ENCODE peak calls at places on chromosomes 11 and 22, in four cellular contexts. One of them, this sample, is unnamed.

GRCh38 chr11:8631395-8632110 is 37.5 kb upstream of the STK33 start:
- DNase-seq in GM12865: no peak
- DNase-seq in fibroblast of villous mesenchyme: peak; percentile 82
- DNase-seq in astrocyte of the spinal cord: peak; percentile 87
- DNase-seq in this sample: no peak

GRCh38 chr22:47437110-47437509 is 674.7 kb downstream of the TBC1D22A start:
- DNase-seq in GM12865: no peak
- DNase-seq in fibroblast of villous mesenchyme: no peak
- DNase-seq in astrocyte of the spinal cord: no peak
- DNase-seq in this sample: no peak

GRCh38 chr22:23504522-23504921 is 75.6 kb downstream of the IGLL1 start:
- DNase-seq in GM12865: no peak
- DNase-seq in fibroblast of villous mesenchyme: no peak
- DNase-seq in astrocyte of the spinal cord: no peak
- DNase-seq in this sample: no peak

GRCh38 chr22:27879923-27880322 is 39.1 kb downstream of the PITPNB start:
- DNase-seq in GM12865: peak; percentile 48
- DNase-seq in fibroblast of villous mesenchyme: no peak
- DNase-seq in astrocyte of the spinal cord: peak; percentile 52
- DNase-seq in this sample: peak; percentile 29

GRCh38 chr22:33018232-33018864 is 39.8 kb downstream of the SYN3 start:
- DNase-seq in GM12865: peak; percentile 48
- DNase-seq in fibroblast of villous mesenchyme: peak; percentile 53
- DNase-seq in astrocyte of the spinal cord: peak; percentile 27
- DNase-seq in this sample: peak; percentile 79

GRCh38 chr11:20672575-20672974 is 3.2 kb downstream of the NELL1 start:
- DNase-seq in GM12865: peak; percentile 16
- DNase-seq in fibroblast of villous mesenchyme: no peak
- DNase-seq in astrocyte of the spinal cord: no peak
- DNase-seq in this sample: no peak

GRCh38 chr11:87666730-87667129 is 508.5 kb downstream of the RAB38 start:
- DNase-seq in GM12865: no peak
- DNase-seq in fibroblast of villous mesenchyme: no peak
- DNase-seq in astrocyte of the spinal cord: no peak
- DNase-seq in this sample: no peak

GRCh38 chr22:30872282-30873041 is 96.1 kb downstream of the MORC2 start:
- DNase-seq in GM12865: no peak
- DNase-seq in fibroblast of villous mesenchyme: peak; percentile 10
- DNase-seq in astrocyte of the spinal cord: no peak
- DNase-seq in this sample: no peak

GRCh38 chr11:126492331-126492730 is 136.8 kb downstream of the ST3GAL4 start:
- DNase-seq in GM12865: no peak
- DNase-seq in fibroblast of villous mesenchyme: no peak
- DNase-seq in astrocyte of the spinal cord: no peak
- DNase-seq in this sample: no peak

GRCh38 chr11:11882539-11882938 is 40.8 kb downstream of the USP47 start:
- DNase-seq in GM12865: no peak
- DNase-seq in fibroblast of villous mesenchyme: no peak
- DNase-seq in astrocyte of the spinal cord: no peak
- DNase-seq in this sample: no peak

GRCh38 chr11:8692417-8692816 is 9.8 kb downstream of the RPL27A start:
- DNase-seq in GM12865: no peak
- DNase-seq in fibroblast of villous mesenchyme: no peak
- DNase-seq in astrocyte of the spinal cord: no peak
- DNase-seq in this sample: no peak

GRCh38 chr11:636511-637332 is at the start of gene DRD4:
- DNase-seq in GM12865: no peak
- DNase-seq in fibroblast of villous mesenchyme: peak; percentile 40
- DNase-seq in astrocyte of the spinal cord: no peak
- DNase-seq in this sample: peak; percentile 64

GRCh38 chr11:16902182-16902581 is 112.0 kb downstream of the PLEKHA7 start:
- DNase-seq in GM12865: peak; percentile 88
- DNase-seq in fibroblast of villous mesenchyme: no peak
- DNase-seq in astrocyte of the spinal cord: peak; percentile 15
- DNase-seq in this sample: no peak

GRCh38 chr11:110903830-110904229 is 191.6 kb upstream of the ARHGAP20 start:
- DNase-seq in GM12865: no peak
- DNase-seq in fibroblast of villous mesenchyme: peak; percentile 36
- DNase-seq in astrocyte of the spinal cord: peak; percentile 75
- DNase-seq in this sample: no peak

GRCh38 chr11:70471254-70471653 is 72.9 kb downstream of the CTTN start:
- DNase-seq in GM12865: peak; percentile 76
- DNase-seq in fibroblast of villous mesenchyme: peak; percentile 15
- DNase-seq in astrocyte of the spinal cord: no peak
- DNase-seq in this sample: peak; percentile 55
- TF ChIP-seq CTCF in GM12865: peak; percentile 59
- TF ChIP-seq CTCF in fibroblast of villous mesenchyme: peak; percentile 31
- TF ChIP-seq CTCF in astrocyte of the spinal cord: peak; percentile 37
- TF ChIP-seq CTCF in this sample: peak; percentile 32

DNA sequence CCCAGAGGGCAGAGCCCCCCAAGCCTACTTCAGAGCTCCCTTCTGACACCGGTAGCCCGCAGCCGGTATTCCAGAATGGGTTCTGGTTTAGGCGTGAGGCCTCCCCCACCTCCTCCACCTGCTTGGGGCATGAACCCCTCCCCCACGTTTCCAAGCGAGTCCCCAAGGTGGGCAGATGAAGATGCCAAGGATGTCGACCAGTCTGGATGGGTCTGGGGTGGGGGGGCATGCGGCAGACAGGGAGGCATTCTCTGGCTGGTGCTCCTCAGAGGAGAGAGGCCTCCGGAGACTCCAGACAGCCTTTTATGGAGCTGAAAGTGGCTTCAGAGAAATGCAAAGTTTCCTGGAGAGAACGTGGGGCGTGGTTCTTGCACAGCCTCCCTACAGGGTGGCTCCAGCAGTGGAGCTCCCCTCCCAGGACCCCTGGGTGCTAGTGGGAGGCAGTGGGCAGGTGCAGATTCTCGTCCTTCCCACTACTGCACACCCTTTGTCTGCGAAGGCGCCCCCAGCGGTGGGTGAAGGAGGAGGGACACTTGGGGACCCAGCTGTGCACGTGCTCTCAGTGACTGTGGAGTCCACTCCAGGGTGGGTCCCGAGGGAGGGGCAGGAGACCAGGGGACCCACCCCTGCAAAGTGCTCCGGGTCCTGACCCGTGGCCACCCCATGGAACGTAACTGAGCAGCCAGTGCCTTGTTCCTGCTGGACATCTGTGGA is 4.2 kb downstream of the CCND1 start:
- DNase-seq in GM12865: no peak
- DNase-seq in fibroblast of villous mesenchyme: no peak
- DNase-seq in astrocyte of the spinal cord: no peak
- DNase-seq in this sample: no peak
- TF ChIP-seq CTCF in GM12865: no peak
- TF ChIP-seq CTCF in fibroblast of villous mesenchyme: no peak
- TF ChIP-seq CTCF in astrocyte of the spinal cord: peak; percentile 22
- TF ChIP-seq CTCF in this sample: no peak

GRCh38 chr11:13947379-13947778 is 15.1 kb upstream of the SPON1 start:
- DNase-seq in GM12865: no peak
- DNase-seq in fibroblast of villous mesenchyme: no peak
- DNase-seq in astrocyte of the spinal cord: peak; percentile 19
- DNase-seq in this sample: no peak

GRCh38 chr11:13954591-13954990 is 7.9 kb upstream of the SPON1 start:
- DNase-seq in GM12865: no peak
- DNase-seq in fibroblast of villous mesenchyme: no peak
- DNase-seq in astrocyte of the spinal cord: no peak
- DNase-seq in this sample: no peak

GRCh38 chr11:13944801-13945505 is 17.6 kb upstream of the SPON1 start:
- DNase-seq in GM12865: no peak
- DNase-seq in fibroblast of villous mesenchyme: no peak
- DNase-seq in astrocyte of the spinal cord: no peak
- DNase-seq in this sample: no peak

GRCh38 chr11:13952668-13953067 is 9.9 kb upstream of the SPON1 start:
- DNase-seq in GM12865: no peak
- DNase-seq in fibroblast of villous mesenchyme: no peak
- DNase-seq in astrocyte of the spinal cord: no peak
- DNase-seq in this sample: no peak

DNA sequence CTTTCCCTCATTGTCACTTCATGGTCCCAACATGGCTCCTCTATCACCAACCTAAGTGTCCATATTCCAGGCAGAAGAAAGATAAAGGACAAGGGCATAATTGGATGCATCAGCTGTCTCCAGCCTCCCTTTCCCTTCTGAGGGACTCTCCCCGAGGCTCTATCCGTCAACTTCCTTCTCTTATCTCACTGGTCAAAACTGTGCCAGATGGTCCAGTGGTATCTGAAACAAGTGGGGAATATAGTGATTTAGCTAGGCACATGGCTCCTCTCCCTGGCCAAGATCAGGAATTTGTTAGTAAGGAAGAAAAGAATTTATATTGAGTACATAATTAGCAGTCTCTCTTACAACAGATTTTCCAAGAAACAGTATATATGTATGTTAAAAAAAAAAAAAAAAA is 12.6 kb upstream of the SPON1 start:
- DNase-seq in GM12865: no peak
- DNase-seq in fibroblast of villous mesenchyme: no peak
- DNase-seq in astrocyte of the spinal cord: no peak
- DNase-seq in this sample: no peak
- TF ChIP-seq CTCF in GM12865: no peak
- TF ChIP-seq CTCF in fibroblast of villous mesenchyme: no peak
- TF ChIP-seq CTCF in astrocyte of the spinal cord: no peak
- TF ChIP-seq CTCF in this sample: no peak

DNA sequence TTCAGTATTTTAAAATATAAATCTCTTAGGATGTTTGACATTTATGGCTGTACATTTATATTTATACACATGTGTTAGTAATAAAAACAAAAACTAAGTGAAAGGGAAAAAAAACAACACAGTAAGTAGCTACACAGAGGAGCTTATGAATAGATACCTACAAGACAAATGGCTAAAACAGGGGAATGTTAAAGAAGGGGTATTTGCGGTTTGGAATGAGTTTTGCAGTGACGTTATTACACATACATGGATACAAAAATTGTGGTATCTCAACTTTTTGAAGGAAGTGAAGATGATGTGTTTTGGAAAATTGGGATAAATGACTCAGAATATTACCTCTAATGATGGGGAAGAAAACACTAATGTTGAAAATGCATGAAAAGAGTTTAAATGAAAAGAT is 97.2 kb upstream of the DRD2 start:
- DNase-seq in GM12865: no peak
- DNase-seq in fibroblast of villous mesenchyme: peak; percentile 14
- DNase-seq in astrocyte of the spinal cord: no peak
- DNase-seq in this sample: no peak
- TF ChIP-seq CTCF in GM12865: no peak
- TF ChIP-seq CTCF in fibroblast of villous mesenchyme: no peak
- TF ChIP-seq CTCF in astrocyte of the spinal cord: no peak
- TF ChIP-seq CTCF in this sample: no peak

GRCh38 chr11:75425422-75425821 is 7.6 kb downstream of the KLHL35 start:
- DNase-seq in GM12865: no peak
- DNase-seq in fibroblast of villous mesenchyme: no peak
- DNase-seq in astrocyte of the spinal cord: no peak
- DNase-seq in this sample: no peak
- TF ChIP-seq CTCF in GM12865: no peak
- TF ChIP-seq CTCF in fibroblast of villous mesenchyme: peak; percentile 27
- TF ChIP-seq CTCF in astrocyte of the spinal cord: peak; percentile 38
- TF ChIP-seq CTCF in this sample: no peak

GRCh38 chr11:72238492-72239295 is 5.3 kb downstream of the PHOX2A start:
- DNase-seq in GM12865: no peak
- DNase-seq in fibroblast of villous mesenchyme: no peak
- DNase-seq in astrocyte of the spinal cord: no peak
- DNase-seq in this sample: peak; percentile 17
- TF ChIP-seq CTCF in GM12865: no peak
- TF ChIP-seq CTCF in fibroblast of villous mesenchyme: no peak
- TF ChIP-seq CTCF in astrocyte of the spinal cord: no peak
- TF ChIP-seq CTCF in this sample: no peak

GRCh38 chr11:62732830-62733229 is 4.5 kb downstream of the TTC9C start:
- DNase-seq in GM12865: peak; percentile 34
- DNase-seq in fibroblast of villous mesenchyme: peak; percentile 55
- DNase-seq in astrocyte of the spinal cord: peak; percentile 29
- DNase-seq in this sample: no peak
- TF ChIP-seq CTCF in GM12865: no peak
- TF ChIP-seq CTCF in fibroblast of villous mesenchyme: peak; percentile 22
- TF ChIP-seq CTCF in astrocyte of the spinal cord: no peak
- TF ChIP-seq CTCF in this sample: no peak

This sample was measured in nephron progenitor cell.